ENCODE peak calls at places on chromosome X, in five cellular contexts. Z is iPS DF 6.9, N is NAMALWA, F is NCI-H1694, W is left lung. I is an unnamed sample.

GRCh38 chrX:43328358-43328946 is 327.6 kb upstream of the MAOA start:
- DNase-seq in Z (no peak), N (no peak), F (no peak), W (no peak), I (no peak)

GRCh38 chrX:40154229-40154852 is 56.6 kb upstream of the BCOR start:
- DNase-seq in Z (no peak), N (no peak), F (peak), W (no peak), I (no peak)

GRCh38 chrX:114038358-114038757 is 545.5 kb upstream of the HTR2C start:
- DNase-seq in Z (peak), N (no peak), F (no peak), W (no peak), I (no peak)

GRCh38 chrX:154761977-154762528 is 611 bp upstream of the DKC1 start:
- DNase-seq in Z (no peak), N (no peak), F (peak), W (no peak), I (no peak)

GRCh38 chrX:42530027-42530426 is 247.9 kb downstream of the PPP1R2C start:
- DNase-seq in Z (no peak), N (no peak), F (no peak), W (no peak), I (no peak)

GRCh38 chrX:96979766-96980165 is 96.1 kb downstream of the RPA4 start:
- DNase-seq in Z (no peak), N (no peak), F (no peak), W (no peak), I (no peak)

GRCh38 chrX:137916090-137916746 is 350.3 kb downstream of the ZIC3 start:
- DNase-seq in Z (no peak), N (no peak), F (no peak), W (no peak), I (no peak)

GRCh38 chrX:16826207-16826606 is 39.9 kb downstream of the TXLNG start:
- DNase-seq in Z (no peak), N (peak), F (peak), W (no peak), I (peak)

GRCh38 chrX:141405486-141405877 is 163.2 kb upstream of the SPANXC start:
- DNase-seq in Z (no peak), N (no peak), F (no peak), W (no peak), I (no peak)

GRCh38 chrX:17459008-17459407 is 84.0 kb downstream of the NHS start:
- DNase-seq in Z (no peak), N (no peak), F (peak), W (peak), I (no peak)

GRCh38 chrX:154751121-154751668 is 318 bp upstream of the GAB3 start:
- DNase-seq in Z (no peak), N (peak), F (no peak), W (peak), I (no peak)

GRCh38 chrX:103503163-103503852 is 16.0 kb downstream of the RAB40A start:
- DNase-seq in Z (no peak), N (no peak), F (no peak), W (no peak), I (no peak)

GRCh38 chrX:12439396-12439795 is 301.1 kb downstream of the FRMPD4 start:
- DNase-seq in Z (no peak), N (no peak), F (no peak), W (no peak), I (no peak)

GRCh38 chrX:103530540-103530939 is 11.3 kb upstream of the RAB40A start:
- DNase-seq in Z (no peak), N (no peak), F (no peak), W (no peak), I (no peak)

GRCh38 chrX:125205084-125205917 is 114.4 kb upstream of the TEX13C start:
- DNase-seq in Z (no peak), N (no peak), F (peak), W (peak), I (peak)

GRCh38 chrX:8846271-8846670 is 45.1 kb upstream of the FAM9A start:
- DNase-seq in Z (no peak), N (no peak), F (no peak), W (no peak), I (no peak)

I was measured in Jurkat, Clone E6-1.